ENCODE peak calls at places on chromosomes 2 and 18, in eight cellular contexts. One of them, this sample, is unnamed.

GRCh38 chr2:7203056-7203467 is 285.9 kb downstream of the RNF144A start:
- DNase-seq in left ventricle myocardium inferior: no peak
- DNase-seq in WTC11: peak; percentile 59
- DNase-seq in activated CD4-positive, alpha-beta T cell treated with anti-CD3 and anti-CD28 coated beads, Interleukin-2, amount 50 U/mL, for 1 hour: peak; percentile 53
- DNase-seq in T-helper 22 cell: no peak
- DNase-seq in A549: peak; percentile 71
- DNase-seq in amniotic epithelial cell: peak; percentile 72
- DNase-seq in COR-L47: peak; percentile 51
- DNase-seq in this sample: peak; percentile 67

GRCh38 chr2:64936809-64937208 is 52.4 kb upstream of the SLC1A4 start:
- DNase-seq in left ventricle myocardium inferior: no peak
- DNase-seq in WTC11: no peak
- DNase-seq in activated CD4-positive, alpha-beta T cell treated with anti-CD3 and anti-CD28 coated beads, Interleukin-2, amount 50 U/mL, for 1 hour: no peak
- DNase-seq in T-helper 22 cell: no peak
- DNase-seq in A549: no peak
- DNase-seq in amniotic epithelial cell: no peak
- DNase-seq in COR-L47: no peak
- DNase-seq in this sample: no peak

GRCh38 chr2:74575320-74575719 is 20.8 kb downstream of the DOK1 start:
- DNase-seq in left ventricle myocardium inferior: no peak
- DNase-seq in WTC11: no peak
- DNase-seq in activated CD4-positive, alpha-beta T cell treated with anti-CD3 and anti-CD28 coated beads, Interleukin-2, amount 50 U/mL, for 1 hour: no peak
- DNase-seq in T-helper 22 cell: no peak
- DNase-seq in A549: no peak
- DNase-seq in amniotic epithelial cell: no peak
- DNase-seq in COR-L47: no peak
- DNase-seq in this sample: no peak

GRCh38 chr18:74836296-74837139 is 238.8 kb downstream of the ZNF407 start:
- DNase-seq in left ventricle myocardium inferior: peak; percentile 22
- DNase-seq in WTC11: no peak
- DNase-seq in activated CD4-positive, alpha-beta T cell treated with anti-CD3 and anti-CD28 coated beads, Interleukin-2, amount 50 U/mL, for 1 hour: no peak
- DNase-seq in T-helper 22 cell: no peak
- DNase-seq in A549: peak; percentile 9
- DNase-seq in amniotic epithelial cell: peak; percentile 29
- DNase-seq in COR-L47: peak; percentile 97
- DNase-seq in this sample: no peak

GRCh38 chr2:231614559-231615057 is 21.9 kb downstream of the TEX44 start:
- DNase-seq in left ventricle myocardium inferior: peak; percentile 69
- DNase-seq in WTC11: no peak
- DNase-seq in activated CD4-positive, alpha-beta T cell treated with anti-CD3 and anti-CD28 coated beads, Interleukin-2, amount 50 U/mL, for 1 hour: no peak
- DNase-seq in T-helper 22 cell: no peak
- DNase-seq in A549: no peak
- DNase-seq in amniotic epithelial cell: no peak
- DNase-seq in COR-L47: no peak
- DNase-seq in this sample: no peak

GRCh38 chr2:54634012-54634411 is 89.5 kb upstream of the EML6 start:
- DNase-seq in left ventricle myocardium inferior: no peak
- DNase-seq in WTC11: no peak
- DNase-seq in activated CD4-positive, alpha-beta T cell treated with anti-CD3 and anti-CD28 coated beads, Interleukin-2, amount 50 U/mL, for 1 hour: no peak
- DNase-seq in T-helper 22 cell: no peak
- DNase-seq in A549: no peak
- DNase-seq in amniotic epithelial cell: no peak
- DNase-seq in COR-L47: no peak
- DNase-seq in this sample: no peak

GRCh38 chr18:72235422-72235821 is 308.7 kb downstream of the CBLN2 start:
- DNase-seq in left ventricle myocardium inferior: no peak
- DNase-seq in WTC11: no peak
- DNase-seq in activated CD4-positive, alpha-beta T cell treated with anti-CD3 and anti-CD28 coated beads, Interleukin-2, amount 50 U/mL, for 1 hour: no peak
- DNase-seq in T-helper 22 cell: no peak
- DNase-seq in A549: peak; percentile 15
- DNase-seq in amniotic epithelial cell: no peak
- DNase-seq in COR-L47: peak; percentile 61
- DNase-seq in this sample: no peak

GRCh38 chr2:54859416-54859815 is 136.0 kb downstream of the EML6 start:
- DNase-seq in left ventricle myocardium inferior: no peak
- DNase-seq in WTC11: no peak
- DNase-seq in activated CD4-positive, alpha-beta T cell treated with anti-CD3 and anti-CD28 coated beads, Interleukin-2, amount 50 U/mL, for 1 hour: no peak
- DNase-seq in T-helper 22 cell: no peak
- DNase-seq in A549: no peak
- DNase-seq in amniotic epithelial cell: no peak
- DNase-seq in COR-L47: no peak
- DNase-seq in this sample: no peak

GRCh38 chr2:161088658-161089350 is 71.4 kb upstream of the TANK start:
- DNase-seq in left ventricle myocardium inferior: no peak
- DNase-seq in WTC11: no peak
- DNase-seq in activated CD4-positive, alpha-beta T cell treated with anti-CD3 and anti-CD28 coated beads, Interleukin-2, amount 50 U/mL, for 1 hour: no peak
- DNase-seq in T-helper 22 cell: no peak
- DNase-seq in A549: no peak
- DNase-seq in amniotic epithelial cell: no peak
- DNase-seq in COR-L47: no peak
- DNase-seq in this sample: no peak

GRCh38 chr2:3807853-3808252 is 104.5 kb downstream of the DCDC2C start:
- DNase-seq in left ventricle myocardium inferior: no peak
- DNase-seq in WTC11: no peak
- DNase-seq in activated CD4-positive, alpha-beta T cell treated with anti-CD3 and anti-CD28 coated beads, Interleukin-2, amount 50 U/mL, for 1 hour: no peak
- DNase-seq in T-helper 22 cell: no peak
- DNase-seq in A549: peak; percentile 62
- DNase-seq in amniotic epithelial cell: peak; percentile 14
- DNase-seq in COR-L47: no peak
- DNase-seq in this sample: no peak

GRCh38 chr2:69827796-69828540 is 1.5 kb upstream of the GMCL1 start:
- DNase-seq in left ventricle myocardium inferior: no peak
- DNase-seq in WTC11: no peak
- DNase-seq in activated CD4-positive, alpha-beta T cell treated with anti-CD3 and anti-CD28 coated beads, Interleukin-2, amount 50 U/mL, for 1 hour: no peak
- DNase-seq in T-helper 22 cell: no peak
- DNase-seq in A549: no peak
- DNase-seq in amniotic epithelial cell: no peak
- DNase-seq in COR-L47: no peak
- DNase-seq in this sample: no peak

GRCh38 chr18:111292-112014 is 46.9 kb upstream of the USP14 start:
- DNase-seq in left ventricle myocardium inferior: peak; percentile 51
- DNase-seq in WTC11: peak; percentile 85
- DNase-seq in activated CD4-positive, alpha-beta T cell treated with anti-CD3 and anti-CD28 coated beads, Interleukin-2, amount 50 U/mL, for 1 hour: peak; percentile 64
- DNase-seq in T-helper 22 cell: peak; percentile 50
- DNase-seq in A549: peak; percentile 66
- DNase-seq in amniotic epithelial cell: peak; percentile 34
- DNase-seq in COR-L47: no peak
- DNase-seq in this sample: peak; percentile 90

GRCh38 chr18:21991897-21992296 is 177.5 kb upstream of the GATA6 start:
- DNase-seq in left ventricle myocardium inferior: no peak
- DNase-seq in WTC11: no peak
- DNase-seq in activated CD4-positive, alpha-beta T cell treated with anti-CD3 and anti-CD28 coated beads, Interleukin-2, amount 50 U/mL, for 1 hour: no peak
- DNase-seq in T-helper 22 cell: no peak
- DNase-seq in A549: peak; percentile 33
- DNase-seq in amniotic epithelial cell: no peak
- DNase-seq in COR-L47: no peak
- DNase-seq in this sample: no peak

GRCh38 chr2:66575625-66576371 is 140.9 kb downstream of the MEIS1 start:
- DNase-seq in left ventricle myocardium inferior: peak; percentile 19
- DNase-seq in WTC11: peak; percentile 55
- DNase-seq in activated CD4-positive, alpha-beta T cell treated with anti-CD3 and anti-CD28 coated beads, Interleukin-2, amount 50 U/mL, for 1 hour: no peak
- DNase-seq in T-helper 22 cell: no peak
- DNase-seq in A549: no peak
- DNase-seq in amniotic epithelial cell: peak; percentile 67
- DNase-seq in COR-L47: no peak
- DNase-seq in this sample: peak; percentile 40